ENCODE peak calls at places on chromosomes 16 and 17, in five cellular contexts. N, Q, S, X and A are unnamed samples.

GRCh38 chr17:41935641-41936040 is 5.2 kb downstream of the ODAD4 start:
- DNase-seq in S (no peak), Q (no peak), N (no peak), X (no peak), A (peak)

GRCh38 chr17:55263565-55264272 is 1.0 kb upstream of the HLF start:
- DNase-seq in X (no peak), N (no peak), S (no peak), Q (no peak), A (no peak)

GRCh38 chr17:74282587-74283370 is 8.7 kb downstream of the DNAI2 start:
- DNase-seq in N (peak), Q (no peak), S (no peak), X (no peak), A (peak)

GRCh38 chr17:61139219-61139618 is 260.4 kb upstream of the TBX2 start:
- DNase-seq in Q (peak), N (peak), X (peak), S (peak), A (peak)

GRCh38 chr16:65751622-65752598 is 614.6 kb upstream of the CDH5 start:
- DNase-seq in N (no peak), S (no peak), Q (no peak), X (no peak), A (no peak)

GRCh38 chr17:45305532-45306087 is 11.2 kb downstream of the MAP3K14 start:
- DNase-seq in S (peak), Q (peak), N (no peak), X (no peak), A (no peak)

GRCh38 chr16:3023415-3023668 is 400 bp downstream of the HCFC1R1 start:
- DNase-seq in Q (peak), N (no peak), X (peak), S (peak), A (no peak)

GRCh38 chr17:10681866-10682446 is 15.4 kb downstream of the SCO1 start:
- DNase-seq in N (no peak), Q (no peak), X (peak), S (peak), A (no peak)

GRCh38 chr16:66476328-66477027 is 49.4 kb downstream of the BEAN1 start:
- DNase-seq in S (peak), X (no peak), N (no peak), Q (no peak), A (no peak)

GRCh38 chr16:67228905-67229304 is 2.0 kb downstream of the TMEM208 start:
- DNase-seq in N (no peak), S (no peak), X (no peak), Q (no peak), A (no peak)

GRCh38 chr17:42266918-42267766 is 9.0 kb downstream of the STAT5B start:
- DNase-seq in Q (peak), X (peak), S (peak), N (no peak), A (peak)

GRCh38 chr17:83181991-83182619 is 102.7 kb downstream of the METRNL start:
- DNase-seq in S (no peak), X (no peak), Q (no peak), N (no peak), A (no peak)

GRCh38 chr16:14302031-14302398 is 230.9 kb downstream of the MRTFB start:
- DNase-seq in N (no peak), S (peak), X (peak), Q (peak), A (peak)

GRCh38 chr16:62077998-62078397 is 41.8 kb upstream of the CDH8 start:
- DNase-seq in X (no peak), N (no peak), S (peak), Q (peak), A (no peak)

GRCh38 chr17:4953461-4953961 is 2.6 kb downstream of the ENO3 start:
- DNase-seq in X (no peak), N (no peak), S (peak), Q (peak), A (no peak)

GRCh38 chr16:21219551-21219950 is 8.2 kb upstream of the ZP2 start:
- DNase-seq in S (no peak), X (no peak), N (no peak), Q (no peak), A (no peak)

GRCh38 chr17:42188749-42189650 is 3.7 kb upstream of the HCRT start:
- DNase-seq in N (no peak), X (no peak), Q (no peak), S (no peak), A (no peak)

GRCh38 chr16:66539628-66540469 is 10.1 kb downstream of the TK2 start:
- DNase-seq in N (no peak), X (no peak), Q (peak), S (no peak), A (no peak)

GRCh38 chr16:86718118-86718517 is 139.8 kb downstream of the FOXL1 start:
- DNase-seq in S (no peak), N (no peak), X (no peak), Q (no peak), A (peak)

GRCh38 chr17:59512844-59513383 is 52.5 kb upstream of the DHX40 start:
- DNase-seq in S (no peak), Q (no peak), N (no peak), X (no peak), A (no peak)

GRCh38 chr16:55480228-55480655 is 1.2 kb downstream of the MMP2 start:
- DNase-seq in S (peak), Q (peak), X (no peak), N (no peak), A (peak)

GRCh38 chr17:245611-246010 is 64.2 kb upstream of the DOC2B start:
- DNase-seq in N (no peak), S (no peak), X (no peak), Q (no peak), A (no peak)

GRCh38 chr16:62170642-62171041 is 134.4 kb upstream of the CDH8 start:
- DNase-seq in S (no peak), X (no peak), N (no peak), Q (no peak), A (no peak)

GRCh38 chr17:69651921-69652320 is 237.4 kb downstream of the MAP2K6 start:
- DNase-seq in X (no peak), S (no peak), Q (no peak), N (no peak), A (no peak)

GRCh38 chr16:89007371-89008249 is 30.6 kb upstream of the CBFA2T3 start:
- DNase-seq in X (no peak), S (no peak), Q (no peak), N (no peak), A (no peak)

GRCh38 chr16:88904676-88905365 is 38.4 kb upstream of the PABPN1L start:
- DNase-seq in Q (no peak), X (no peak), N (no peak), S (no peak), A (no peak)

GRCh38 chr16:53235851-53236250 is 181.1 kb downstream of the CHD9 start:
- DNase-seq in N (no peak), X (no peak), S (peak), Q (no peak), A (no peak)

GRCh38 chr17:2977157-2977556 is 86.2 kb downstream of the OR1D5 start:
- DNase-seq in N (no peak), Q (no peak), S (no peak), X (no peak), A (no peak)

GRCh38 chr17:78664476-78665384 is 87.5 kb upstream of the DNAH17 start:
- DNase-seq in N (no peak), S (no peak), Q (no peak), X (no peak), A (no peak)